ENCODE peak calls at places on chromosomes 13 and 19, in five cellular contexts. One of them, this sample, is unnamed.

GRCh38 chr13:40613192-40613818 is 53.1 kb downstream of the FOXO1 start:
- DNase-seq in T-cell: peak; percentile 61
- DNase-seq in lower leg skin: no peak
- DNase-seq in PC-9: no peak
- DNase-seq in stromal cell of bone marrow: no peak
- DNase-seq in this sample: no peak

GRCh38 chr19:5679289-5680082 is 830 bp downstream of the MICOS13 start:
- DNase-seq in T-cell: no peak
- DNase-seq in lower leg skin: no peak
- DNase-seq in PC-9: no peak
- DNase-seq in stromal cell of bone marrow: no peak
- DNase-seq in this sample: no peak

GRCh38 chr13:78045916-78046315 is 127.3 kb upstream of the EDNRB start:
- DNase-seq in T-cell: no peak
- DNase-seq in lower leg skin: no peak
- DNase-seq in PC-9: no peak
- DNase-seq in stromal cell of bone marrow: no peak
- DNase-seq in this sample: no peak

GRCh38 chr19:2469102-2469914 is 6.6 kb upstream of the GADD45B start:
- DNase-seq in T-cell: no peak
- DNase-seq in lower leg skin: no peak
- DNase-seq in PC-9: peak; percentile 77
- DNase-seq in stromal cell of bone marrow: peak; percentile 86
- DNase-seq in this sample: no peak

GRCh38 chr19:16293133-16294085 is 31.2 kb upstream of the KLF2 start:
- DNase-seq in T-cell: no peak
- DNase-seq in lower leg skin: peak; percentile 94
- DNase-seq in PC-9: peak; percentile 92
- DNase-seq in stromal cell of bone marrow: peak; percentile 92
- DNase-seq in this sample: peak; percentile 87

GRCh38 chr19:56637976-56638555 is 4.9 kb upstream of the SMIM17 start:
- DNase-seq in T-cell: no peak
- DNase-seq in lower leg skin: peak; percentile 81
- DNase-seq in PC-9: peak; percentile 72
- DNase-seq in stromal cell of bone marrow: peak; percentile 33
- DNase-seq in this sample: no peak

GRCh38 chr19:45231891-45232290 is 13.3 kb downstream of the EXOC3L2 start:
- DNase-seq in T-cell: no peak
- DNase-seq in lower leg skin: no peak
- DNase-seq in PC-9: no peak
- DNase-seq in stromal cell of bone marrow: no peak
- DNase-seq in this sample: no peak

GRCh38 chr19:50703915-50704548 is 15.6 kb downstream of the SHANK1 start:
- DNase-seq in T-cell: no peak
- DNase-seq in lower leg skin: no peak
- DNase-seq in PC-9: no peak
- DNase-seq in stromal cell of bone marrow: no peak
- DNase-seq in this sample: no peak

GRCh38 chr19:41206456-41206855 is 12.6 kb upstream of the AXL start:
- DNase-seq in T-cell: no peak
- DNase-seq in lower leg skin: no peak
- DNase-seq in PC-9: no peak
- DNase-seq in stromal cell of bone marrow: no peak
- DNase-seq in this sample: no peak